ENCODE peak calls at places on chromosomes 3 and 15, in four cellular contexts. One of them, this sample, is unnamed.
A peak's percentile ranks its signal among the peaks of the same experiment; 100 is the strongest.

GRCh38 chr15:62165029-62165792 is at the start of gene C2CD4B:
- DNase-seq in astrocyte of the spinal cord: no peak
- DNase-seq in AG10803: no peak
- DNase-seq in cardiac muscle cell: peak; percentile 36
- DNase-seq in this sample: no peak

GRCh38 chr15:75578948-75579908 is at the start of gene PTPN9:
- DNase-seq in astrocyte of the spinal cord: peak; percentile 92
- DNase-seq in AG10803: peak; percentile 69
- DNase-seq in cardiac muscle cell: peak; percentile 91
- DNase-seq in this sample: peak; percentile 48

GRCh38 chr3:16476636-16477035 is 36.9 kb downstream of the RFTN1 start:
- DNase-seq in astrocyte of the spinal cord: peak; percentile 97
- DNase-seq in AG10803: peak; percentile 76
- DNase-seq in cardiac muscle cell: no peak
- DNase-seq in this sample: peak; percentile 81

GRCh38 chr3:10437995-10438901 is 67.1 kb downstream of the ATP2B2 start:
- DNase-seq in astrocyte of the spinal cord: peak; percentile 83
- DNase-seq in AG10803: peak; percentile 44
- DNase-seq in cardiac muscle cell: peak; percentile 68
- DNase-seq in this sample: no peak

GRCh38 chr15:38996111-38996541 is 431.5 kb upstream of the RASGRP1 start:
- DNase-seq in astrocyte of the spinal cord: peak; percentile 91
- DNase-seq in AG10803: peak; percentile 100
- DNase-seq in cardiac muscle cell: no peak
- DNase-seq in this sample: peak; percentile 46

GRCh38 chr3:31941230-31941632 is 39.8 kb downstream of the OSBPL10 start:
- DNase-seq in astrocyte of the spinal cord: peak; percentile 37
- DNase-seq in AG10803: no peak
- DNase-seq in cardiac muscle cell: no peak
- DNase-seq in this sample: no peak

GRCh38 chr3:169410430-169410829 is 253.1 kb downstream of the MECOM start:
- DNase-seq in astrocyte of the spinal cord: no peak
- DNase-seq in AG10803: no peak
- DNase-seq in cardiac muscle cell: no peak
- DNase-seq in this sample: no peak

GRCh38 chr15:78237146-78237545 is 2.8 kb upstream of the ACSBG1 start:
- DNase-seq in astrocyte of the spinal cord: no peak
- DNase-seq in AG10803: no peak
- DNase-seq in cardiac muscle cell: no peak
- DNase-seq in this sample: no peak

This sample was measured in fibroblast of the conjunctiva.